ENCODE peak calls at places on chromosome 18, in four cellular contexts. X is activated B cell treated with CpG ODN at 0.5 μM for 24 hours, Q is type B pancreatic cell, K is GM23338. T is an unnamed sample.
A peak's percentile ranks its signal among the peaks of the same experiment; 100 is the strongest.

GRCh38 chr18:39788395-39788794 is 2166.6 kb upstream of the PIK3C3 start:
- DNase-seq in X (no peak), Q (no peak), K (no peak), T (no peak)

GRCh38 chr18:57353940-57354461 is 1.6 kb downstream of the ST8SIA3 start:
- DNase-seq in X (no peak), Q (peak; percentile 81), K (peak; percentile 90), T (no peak)

GRCh38 chr18:27778441-27778840 is 398.5 kb downstream of the CDH2 start:
- DNase-seq in X (no peak), Q (no peak), K (peak; percentile 52), T (no peak)

GRCh38 chr18:46628206-46628605 is 28.8 kb downstream of the LOXHD1 start:
- DNase-seq in X (no peak), Q (peak; percentile 15), K (no peak), T (no peak)

GRCh38 chr18:50030146-50030545 is 164.8 kb downstream of the MYO5B start:
- DNase-seq in X (no peak), Q (no peak), K (no peak), T (no peak)

GRCh38 chr18:22433960-22434359 is 16.2 kb upstream of the CTAGE1 start:
- DNase-seq in X (no peak), Q (no peak), K (no peak), T (no peak)

GRCh38 chr18:74748809-74749208 is 151.1 kb downstream of the ZNF407 start:
- DNase-seq in X (no peak), Q (no peak), K (no peak), T (no peak)

GRCh38 chr18:27226556-27227075 is 41.5 kb upstream of the CHST9 start:
- DNase-seq in X (no peak), Q (no peak), K (no peak), T (no peak)

GRCh38 chr18:58345875-58346274 is 283.0 kb downstream of the ALPK2 start:
- DNase-seq in X (no peak), Q (no peak), K (peak; percentile 61), T (no peak)

GRCh38 chr18:13703899-13704298 is 22.5 kb downstream of the FAM210A start:
- DNase-seq in X (no peak), Q (no peak), K (peak; percentile 49), T (no peak)

GRCh38 chr18:77366725-77367641 is 117.3 kb downstream of the GALR1 start:
- DNase-seq in X (no peak), Q (no peak), K (peak; percentile 6), T (no peak)

GRCh38 chr18:39773656-39774055 is 2181.4 kb upstream of the PIK3C3 start:
- DNase-seq in X (no peak), Q (no peak), K (no peak), T (no peak)

GRCh38 chr18:6145645-6146308 is 250.5 kb upstream of the TMEM200C start:
- DNase-seq in X (no peak), Q (no peak), K (peak; percentile 13), T (no peak)

GRCh38 chr18:2111456-2111855 is 459.8 kb downstream of the METTL4 start:
- DNase-seq in X (no peak), Q (no peak), K (no peak), T (no peak)

DNA sequence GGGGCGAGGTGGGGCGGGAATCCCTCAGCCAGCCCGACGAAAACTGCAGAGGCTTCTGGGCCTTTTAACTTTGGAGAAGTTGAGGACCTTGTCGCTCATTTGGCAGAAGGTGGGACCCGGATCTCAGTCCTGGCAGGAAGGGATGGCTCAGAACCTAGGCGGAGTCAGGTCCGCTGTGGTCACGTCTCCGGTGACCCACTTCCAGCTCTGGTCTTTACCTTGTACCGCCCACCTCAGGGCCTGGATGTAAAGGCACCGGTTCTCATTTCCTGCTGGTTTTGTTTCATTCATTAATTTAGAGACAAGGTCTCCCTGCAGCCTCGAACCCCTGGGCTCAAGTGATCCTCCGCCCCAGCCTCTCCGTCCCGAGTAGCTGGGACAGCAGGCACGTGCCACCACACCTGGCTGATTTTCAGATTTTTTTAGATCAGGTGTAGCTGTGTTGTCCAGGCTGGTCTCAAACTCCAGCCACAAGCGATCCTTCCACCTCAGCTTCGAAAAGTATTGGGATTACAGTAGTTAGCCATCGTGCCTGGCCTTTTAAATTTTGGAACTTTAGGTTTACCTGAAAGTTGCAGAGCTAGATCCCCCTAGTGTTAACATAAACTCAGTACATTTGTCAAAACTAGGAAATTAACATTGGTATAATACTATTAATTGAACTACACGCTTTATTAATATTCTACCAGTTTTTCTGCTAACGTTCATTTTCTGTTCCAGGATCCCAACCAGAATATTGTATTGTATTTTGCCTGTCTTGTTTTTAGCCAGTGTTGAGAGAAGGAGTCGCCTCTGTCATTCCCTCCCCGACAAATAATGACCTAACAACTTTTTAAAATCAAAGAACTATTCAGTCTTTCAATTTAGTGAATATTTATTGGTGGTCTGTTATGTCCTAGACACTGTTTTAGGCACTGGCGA is 867 bp downstream of the POLI start:
- DNase-seq in X (no peak), Q (no peak), K (peak; percentile 85), T (peak; percentile 32)
- TF ChIP-seq CTCF in X (peak; percentile 46), Q (peak; percentile 70), K (peak; percentile 53), T (peak; percentile 49)

GRCh38 chr18:36735130-36735529 is 93.7 kb downstream of the TPGS2 start:
- DNase-seq in X (no peak), Q (no peak), K (no peak), T (no peak)
- TF ChIP-seq CTCF in X (no peak), Q (no peak), K (no peak), T (no peak)

GRCh38 chr18:23451491-23451890 is 1.6 kb upstream of the RIOK3 start:
- DNase-seq in X (no peak), Q (no peak), K (no peak), T (no peak)

GRCh38 chr18:23452347-23452727 is 750 bp upstream of the RIOK3 start:
- DNase-seq in X (no peak), Q (no peak), K (no peak), T (no peak)

GRCh38 chr18:23453657-23454011 is 547 bp downstream of the RIOK3 start:
- DNase-seq in X (no peak), Q (no peak), K (no peak), T (no peak)

GRCh38 chr18:23451011-23451410 is 2.1 kb upstream of the RIOK3 start:
- DNase-seq in X (no peak), Q (no peak), K (no peak), T (no peak)

GRCh38 chr18:23452728-23453656 is at the start of gene RIOK3:
- DNase-seq in X (peak; percentile 91), Q (peak; percentile 92), K (peak; percentile 99), T (peak; percentile 92)
- TF ChIP-seq CTCF in X (no peak), Q (no peak), K (no peak), T (no peak)

GRCh38 chr18:32021756-32022564 is 3.3 kb downstream of the RNF125 start:
- DNase-seq in X (no peak), Q (no peak), K (no peak), T (no peak)

GRCh38 chr18:32018331-32019250 is at the start of gene RNF125:
- DNase-seq in X (peak; percentile 73), Q (peak; percentile 86), K (peak; percentile 94), T (peak; percentile 82)

GRCh38 chr18:32019251-32019943 is 772 bp downstream of the RNF125 start:
- DNase-seq in X (peak; percentile 37), Q (peak; percentile 69), K (peak; percentile 62), T (peak; percentile 48)
- TF ChIP-seq CTCF in X (no peak), Q (no peak), K (peak; percentile 13), T (no peak)

GRCh38 chr18:78986018-78986481 is 6.4 kb downstream of the SALL3 start:
- DNase-seq in X (no peak), Q (no peak), K (peak; percentile 75), T (no peak)
- TF ChIP-seq CTCF in X (no peak), Q (peak; percentile 83), K (peak; percentile 62), T (no peak)

GRCh38 chr18:63515279-63515678 is 26.9 kb upstream of the SERPINB12 start:
- DNase-seq in X (no peak), Q (no peak), K (peak; percentile 54), T (no peak)

GRCh38 chr18:63515799-63516198 is 26.4 kb upstream of the SERPINB12 start:
- DNase-seq in X (no peak), Q (no peak), K (no peak), T (no peak)

GRCh38 chr18:63508634-63509033 is 31.9 kb downstream of the SERPINB5 start:
- DNase-seq in X (no peak), Q (no peak), K (no peak), T (no peak)

GRCh38 chr18:63514326-63514725 is 27.8 kb upstream of the SERPINB12 start:
- DNase-seq in X (no peak), Q (no peak), K (peak; percentile 35), T (no peak)

DNA sequence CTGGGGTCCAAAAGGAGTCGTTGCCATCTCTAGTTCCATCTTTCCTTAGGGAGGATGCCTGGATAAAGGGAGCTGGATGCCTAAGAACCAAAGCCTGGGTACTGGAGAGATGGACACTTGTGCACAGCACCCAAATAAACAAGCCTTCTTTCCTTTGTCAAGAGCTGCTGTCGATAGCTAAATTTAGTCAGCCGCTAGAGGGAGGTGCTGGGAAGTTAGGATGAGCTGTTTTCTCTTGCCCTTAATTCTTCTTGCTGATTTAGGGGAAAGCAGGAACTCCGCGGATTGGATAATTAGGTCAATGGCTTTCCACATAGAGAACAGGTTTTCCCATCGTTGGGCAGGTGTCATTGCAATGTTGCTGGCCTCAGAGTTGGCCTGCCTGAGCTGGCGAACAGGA is 30.9 kb upstream of the SERPINB12 start:
- DNase-seq in X (no peak), Q (no peak), K (peak; percentile 94), T (no peak)
- TF ChIP-seq CTCF in X (no peak), Q (peak; percentile 74), K (peak; percentile 81), T (peak; percentile 18)

T was measured in natural killer cell.